ENCODE peak calls at places on chromosomes 2 and 18, in seven cellular contexts. K, H, B, T, W, D and N are unnamed samples.

GRCh38 chr2:205471776-205472175 is 210.5 kb upstream of the NRP2 start:
- DNase-seq in W (no peak), K (no peak), B (no peak), H (no peak), T (no peak), D (no peak), N (no peak)

GRCh38 chr2:66443977-66444855 is 9.3 kb downstream of the MEIS1 start:
- DNase-seq in W (no peak), H (peak; percentile 14), B (no peak), D (no peak), T (no peak), K (no peak), N (no peak)

GRCh38 chr2:97651114-97651513 is 5.3 kb downstream of the COX5B start:
- DNase-seq in K (no peak), H (no peak), T (no peak), B (no peak), W (no peak), D (no peak), N (no peak)

GRCh38 chr2:46494596-46494995 is 15.2 kb downstream of the TMEM247 start:
- DNase-seq in D (no peak), K (no peak), H (no peak), B (no peak), T (no peak), W (no peak), N (no peak)

GRCh38 chr18:63237486-63237885 is 82.1 kb downstream of the BCL2 start:
- DNase-seq in T (no peak), K (no peak), W (no peak), D (no peak), B (no peak), H (no peak), N (no peak)

GRCh38 chr2:101133492-101134101 is 17.6 kb downstream of the TBC1D8 start:
- DNase-seq in W (no peak), K (no peak), B (no peak), T (no peak), H (no peak), D (no peak), N (no peak)

GRCh38 chr2:567865-568638 is 109.2 kb downstream of the TMEM18 start:
- DNase-seq in D (no peak), H (no peak), B (no peak), K (no peak), T (no peak), W (peak; percentile 91), N (peak; percentile 50)

GRCh38 chr18:2826581-2826980 is 20.2 kb upstream of the EMILIN2 start:
- DNase-seq in T (no peak), K (no peak), H (no peak), B (no peak), D (no peak), W (no peak), N (no peak)

GRCh38 chr2:190653231-190653630 is 4.3 kb downstream of the NAB1 start:
- DNase-seq in D (no peak), B (no peak), T (no peak), K (no peak), H (no peak), W (no peak), N (no peak)

GRCh38 chr2:202038471-202039277 is 5.0 kb downstream of the FZD7 start:
- DNase-seq in W (no peak), D (no peak), T (no peak), B (no peak), H (peak; percentile 40), K (no peak), N (no peak)